ENCODE peak calls at places on chromosomes 12 and 14, in nine cellular contexts. U is K562, W is GM12878, D is A549, L is HepG2, B is HCT116, S is Panc1, A is GM23338, P is SK-N-SH. K is an unnamed sample.

GRCh38 chr12:112386726-112387125 is 4.5 kb upstream of the HECTD4 start:
- DNase-seq in W (no peak), A (no peak), B (no peak), S (no peak), L (peak), U (peak), P (no peak), D (no peak), K (peak)

GRCh38 chr12:47397664-47398281 is 308.1 kb downstream of the RPAP3 start:
- DNase-seq in U (peak), W (no peak), A (peak), S (no peak), P (no peak), B (peak), D (peak), L (peak), K (no peak)

GRCh38 chr14:95474941-95475340 is 41.5 kb downstream of the SYNE3 start:
- DNase-seq in U (no peak), D (no peak), S (no peak), L (no peak), A (no peak), W (no peak), B (no peak), P (no peak), K (no peak)

GRCh38 chr12:92719674-92720073 is 16.9 kb downstream of the PLEKHG7 start:
- DNase-seq in W (no peak), A (no peak), P (no peak), U (no peak), S (no peak), L (no peak), D (no peak), B (no peak), K (no peak)

GRCh38 chr12:128801879-128802391 is 21.8 kb downstream of the SLC15A4 start:
- DNase-seq in S (no peak), U (no peak), P (no peak), L (no peak), A (no peak), D (no peak), B (no peak), W (no peak), K (no peak)

GRCh38 chr12:110785240-110785639 is 42.5 kb upstream of the PPP1CC start:
- DNase-seq in U (peak), B (peak), P (no peak), A (no peak), L (no peak), S (no peak), W (no peak), D (peak), K (no peak)

GRCh38 chr12:130775953-130776856 is 60.1 kb upstream of the RIMBP2 start:
- DNase-seq in B (peak), S (no peak), L (peak), P (no peak), W (no peak), D (peak), U (peak), A (peak), K (no peak)

GRCh38 chr14:92668266-92668973 is 80.0 kb downstream of the LGMN start:
- DNase-seq in B (no peak), W (no peak), D (no peak), P (no peak), L (no peak), S (no peak), U (no peak), A (no peak), K (no peak)

GRCh38 chr12:29374012-29374411 is 7.0 kb downstream of the ERGIC2 start:
- DNase-seq in U (peak), B (no peak), W (no peak), S (no peak), D (no peak), L (no peak), A (peak), P (no peak), K (no peak)

GRCh38 chr12:53568428-53569173 is 57.6 kb downstream of the ATF7 start:
- DNase-seq in P (no peak), A (no peak), S (no peak), W (no peak), U (no peak), B (no peak), L (no peak), D (no peak), K (no peak)

GRCh38 chr12:6667559-6668210 is 4.8 kb upstream of the ING4 start:
- DNase-seq in P (no peak), D (peak), U (no peak), A (peak), W (no peak), S (no peak), L (no peak), B (peak), K (no peak)

GRCh38 chr12:49809369-49810158 is 18.6 kb downstream of the NCKAP5L start:
- DNase-seq in A (peak), S (no peak), P (no peak), W (no peak), U (no peak), L (no peak), D (no peak), B (no peak), K (no peak)

GRCh38 chr12:125351788-125352187 is 286.6 kb downstream of the AACS start:
- DNase-seq in L (no peak), B (no peak), P (no peak), D (no peak), A (peak), U (no peak), S (no peak), W (no peak), K (no peak)

GRCh38 chr14:104317500-104317805 is 179.1 kb downstream of the KIF26A start:
- DNase-seq in B (no peak), D (no peak), P (no peak), W (no peak), A (no peak), S (no peak), L (no peak), U (no peak), K (no peak)
- TF ChIP-seq REST in B (no peak), D (no peak), P (no peak), W (no peak), A (no peak), S (no peak), L (no peak), U (no peak), K (no peak)

DNA sequence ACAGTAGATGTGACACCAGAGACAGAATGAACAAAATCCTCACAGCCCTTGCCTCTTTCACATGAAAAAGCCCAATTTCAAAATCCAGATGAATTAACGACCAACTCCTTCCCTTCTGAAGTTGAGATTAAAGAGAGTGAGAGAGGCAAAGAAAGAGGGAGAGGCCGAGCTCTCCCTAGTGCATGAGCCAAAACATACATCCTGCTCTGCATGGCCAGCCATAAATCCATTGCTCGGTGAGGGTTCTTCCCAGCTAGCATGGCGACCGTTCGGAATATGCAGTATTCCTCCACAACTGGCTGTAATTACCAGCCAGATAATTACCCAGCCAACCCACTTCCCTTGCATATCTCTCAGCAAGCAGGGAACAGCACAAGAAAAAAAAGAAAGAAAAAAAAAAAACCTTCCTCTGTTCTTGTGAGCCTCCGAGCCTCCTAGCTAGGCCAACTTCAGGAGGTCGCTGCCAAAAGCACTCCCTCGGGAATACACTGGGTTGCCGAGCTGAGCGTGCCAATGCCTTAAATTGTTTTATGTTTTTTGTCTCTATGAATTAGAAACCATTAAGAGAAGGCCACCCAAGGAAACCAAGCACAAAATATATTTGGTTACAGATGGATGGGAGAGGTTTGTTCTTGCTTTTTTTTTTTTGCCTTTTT is 568.0 kb downstream of the MED13L start:
- DNase-seq in P (no peak), W (no peak), U (no peak), L (no peak), D (no peak), B (no peak), S (no peak), A (no peak), K (no peak)
- TF ChIP-seq REST in P (no peak), W (no peak), U (no peak), L (no peak), D (no peak), B (no peak), S (no peak), A (no peak), K (no peak)

DNA sequence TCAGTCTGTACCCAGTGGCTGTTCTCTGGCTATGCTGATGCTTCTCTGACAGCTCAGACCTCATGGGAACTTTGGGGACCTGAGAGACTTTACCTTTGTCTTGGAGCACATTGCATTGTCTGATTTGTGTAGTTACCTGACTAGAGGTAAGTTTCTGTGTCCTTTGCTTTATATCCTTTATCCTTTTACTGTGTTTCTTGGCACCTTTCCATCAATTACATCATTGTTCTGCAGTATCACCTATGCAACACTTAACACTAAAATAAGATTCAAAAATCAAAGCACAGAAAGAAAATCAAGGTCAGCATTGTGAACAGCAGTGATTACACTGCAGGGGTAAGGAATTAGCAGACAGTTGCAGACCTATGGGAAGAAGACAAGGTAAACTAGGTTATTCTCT is 43.8 kb downstream of the SLC35F4 start:
- DNase-seq in S (no peak), D (no peak), A (no peak), W (no peak), P (no peak), L (no peak), U (no peak), B (no peak), K (no peak)
- TF ChIP-seq REST in S (no peak), D (no peak), A (no peak), W (no peak), P (no peak), L (no peak), U (no peak), B (no peak), K (no peak)

GRCh38 chr12:3061129-3061857 is 15.9 kb upstream of the TSPAN9 start:
- DNase-seq in S (no peak), D (no peak), P (no peak), W (no peak), B (no peak), A (no peak), L (no peak), U (no peak), K (no peak)
- TF ChIP-seq REST in S (no peak), D (no peak), P (no peak), W (no peak), B (no peak), A (no peak), L (no peak), U (no peak), K (no peak)

GRCh38 chr12:71312767-71313375 is 126.7 kb upstream of the LGR5 start:
- DNase-seq in A (no peak), P (no peak), W (no peak), S (no peak), U (no peak), D (no peak), L (no peak), B (peak), K (no peak)
- TF ChIP-seq REST in A (no peak), P (no peak), W (no peak), S (no peak), U (no peak), D (no peak), L (no peak), B (no peak), K (no peak)

DNA sequence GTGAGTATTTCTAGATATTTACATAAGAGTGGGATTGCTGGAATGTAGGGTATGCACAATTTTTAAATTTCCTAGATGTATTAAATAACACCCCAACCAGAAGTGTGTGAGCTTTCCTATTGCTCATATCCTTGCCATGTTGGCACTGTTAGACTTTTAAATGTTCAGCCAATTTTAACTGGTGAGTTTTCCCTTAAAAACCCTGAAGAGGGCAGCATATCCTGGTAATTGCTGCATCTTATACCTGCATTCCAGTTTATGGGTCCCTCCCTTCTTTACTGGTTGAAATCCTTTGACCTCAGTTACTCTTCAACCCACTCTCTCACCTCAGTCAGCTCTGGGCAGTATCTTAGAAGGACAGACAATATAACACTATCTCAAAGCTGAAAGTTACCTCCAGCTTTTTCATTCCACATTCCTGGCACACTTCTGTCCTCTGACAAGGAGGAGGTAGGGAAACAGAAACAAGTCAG is 270.6 kb downstream of the PAWR start:
- DNase-seq in P (no peak), B (peak), D (peak), L (peak), A (peak), U (no peak), W (no peak), S (peak), K (no peak)
- TF ChIP-seq REST in P (no peak), B (no peak), D (no peak), L (no peak), A (no peak), U (no peak), W (no peak), S (no peak), K (no peak)

DNA sequence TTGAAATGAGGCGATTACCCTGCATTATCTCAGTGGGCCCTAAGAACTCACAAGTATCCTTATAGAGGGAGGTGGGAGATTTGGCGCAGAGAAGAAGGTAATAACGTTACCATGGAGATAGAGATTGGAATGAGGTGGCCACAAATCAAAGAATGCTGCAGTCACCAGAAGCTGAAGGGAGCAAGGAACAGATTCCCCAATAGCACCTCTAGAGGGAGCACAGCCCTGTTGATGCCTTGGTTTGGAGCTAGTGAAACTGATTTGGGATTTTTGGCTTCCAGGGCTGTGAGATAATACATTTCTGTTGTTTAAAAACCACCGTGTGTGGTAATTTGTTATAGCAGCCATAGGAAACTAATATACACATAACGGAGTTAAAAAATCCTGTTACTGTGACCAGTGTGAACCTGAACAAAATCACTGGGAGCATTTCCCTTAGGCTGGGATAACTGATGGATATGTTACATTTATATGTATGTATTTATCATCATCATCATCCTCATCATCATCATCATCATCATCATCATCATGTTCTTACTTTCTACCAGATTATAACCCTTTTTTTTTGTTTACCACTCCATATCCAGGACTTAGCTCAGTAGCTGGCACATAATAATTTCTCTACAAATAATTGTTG is 100.3 kb downstream of the LIN7A start:
- DNase-seq in A (peak), L (peak), P (peak), W (no peak), D (peak), B (peak), S (peak), U (no peak), K (no peak)
- TF ChIP-seq REST in A (no peak), L (no peak), P (no peak), W (no peak), D (no peak), B (no peak), S (no peak), U (no peak), K (no peak)

DNA sequence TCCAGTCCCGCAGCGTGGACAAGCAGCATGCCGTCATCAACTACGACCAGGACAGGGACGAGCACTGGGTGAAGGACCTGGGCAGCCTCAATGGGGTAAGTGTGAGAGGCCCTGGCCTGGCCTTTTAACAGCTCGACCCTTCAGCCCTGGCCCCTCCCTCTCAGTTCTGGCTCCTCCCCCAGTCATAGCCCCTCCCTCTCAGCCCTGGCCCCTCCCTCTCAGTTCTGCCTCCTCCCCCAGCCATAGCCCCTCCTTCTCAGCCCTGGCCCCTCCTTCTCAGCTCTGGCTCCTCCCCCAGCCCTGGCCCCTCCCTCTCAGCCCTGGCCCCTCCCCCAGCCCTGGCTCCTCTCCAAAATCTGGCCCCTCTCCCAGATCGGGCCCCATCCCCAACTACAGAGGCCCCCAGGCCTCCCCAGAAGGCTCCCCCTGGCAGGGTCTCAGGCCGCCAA is 11.2 kb downstream of the CEP170B start:
- DNase-seq in P (peak), S (no peak), L (no peak), D (peak), W (no peak), B (peak), A (peak), U (peak), K (no peak)
- TF ChIP-seq REST in P (no peak), S (no peak), L (no peak), D (no peak), W (no peak), B (no peak), A (no peak), U (no peak), K (no peak)

DNA sequence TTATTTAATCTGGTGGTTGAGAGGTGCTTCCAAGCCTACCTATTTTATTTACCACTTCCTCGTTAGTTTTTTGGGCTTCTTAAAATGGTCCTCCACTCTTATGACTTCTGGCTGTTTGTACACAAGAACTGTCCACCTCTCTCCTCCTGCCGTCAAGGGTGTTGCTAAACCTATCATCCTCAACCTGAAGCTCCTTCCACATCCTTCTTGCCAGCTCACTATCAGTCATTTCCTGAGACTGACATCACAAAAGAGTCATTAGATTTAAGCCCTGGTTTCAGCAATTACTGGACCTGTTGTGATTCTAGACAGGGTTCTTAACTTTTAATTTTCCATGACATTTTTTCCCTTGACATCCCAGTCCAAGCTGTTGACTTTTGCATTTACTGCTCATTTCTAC is 91.9 kb downstream of the BICD1 start:
- DNase-seq in U (no peak), P (no peak), A (no peak), D (no peak), W (no peak), B (peak), S (peak), L (no peak), K (no peak)
- TF ChIP-seq REST in U (no peak), P (no peak), A (no peak), D (no peak), W (no peak), B (no peak), S (no peak), L (no peak), K (no peak)

DNA sequence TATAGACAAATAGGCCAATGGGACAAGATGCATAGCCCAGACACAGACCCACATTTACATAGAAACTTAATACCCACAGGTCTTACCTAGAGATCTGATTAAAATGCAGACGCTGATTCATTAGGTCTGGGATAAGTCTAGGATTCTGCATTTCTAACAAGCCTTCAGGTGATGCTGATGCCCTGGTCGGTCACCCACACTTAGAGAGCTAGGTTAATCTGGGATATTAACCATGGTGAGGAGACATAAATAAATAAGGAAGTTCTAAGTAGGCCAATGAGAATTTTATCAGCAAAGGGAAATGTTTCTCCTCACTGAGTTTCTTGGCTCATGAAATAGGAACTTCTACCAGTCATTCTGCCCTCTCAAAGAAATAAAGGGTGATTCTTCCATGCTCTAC is 120.1 kb downstream of the BMP4 start:
- DNase-seq in L (no peak), S (no peak), W (no peak), P (no peak), A (no peak), B (no peak), D (no peak), U (no peak), K (no peak)
- TF ChIP-seq REST in L (no peak), S (no peak), W (no peak), P (no peak), A (no peak), B (no peak), D (no peak), U (no peak), K (no peak)

K was measured in HL-60.